ENCODE peak calls at places on chromosomes 5 and 9, in ten cellular contexts. E is adipocyte; H is germinal center; G is Ammon's horn; P is GM13977; Y is NCI-H2081; A is NCI-H748 treated with DMSO at 0.1 percent for 48 hours; K is GM04504; T is stimulated activated CD8-positive, alpha-beta memory T cell treated with anti-CD3 and anti-CD28 coated beads, Interleukin-4, amount 100 ng/mL, for 24 hours; N is activated CD8-positive, alpha-beta memory T cell treated with anti-CD3 and anti-CD28 coated beads, Interleukin-2, amount 50 U/mL, for 48 hours. B is an unnamed sample.
A peak's percentile ranks its signal among the peaks of the same experiment; 100 is the strongest.

GRCh38 chr5:140073296-140073695 is 30.2 kb upstream of the NRG2 start:
- DNase-seq in E (peak; percentile 81), H (peak; percentile 16), G (no peak), P (peak; percentile 18), Y (no peak), A (peak; percentile 0), K (no peak), T (no peak), N (no peak), B (peak; percentile 20)

GRCh38 chr9:35650341-35651158 is at the start of gene SIT1:
- DNase-seq in E (no peak), H (peak; percentile 50), G (no peak), P (peak; percentile 43), Y (no peak), A (no peak), K (no peak), T (no peak), N (peak; percentile 72), B (peak; percentile 42)

GRCh38 chr9:135320943-135321342 is 158.6 kb upstream of the PPP1R26 start:
- DNase-seq in E (no peak), H (no peak), G (no peak), P (no peak), Y (no peak), A (no peak), K (no peak), T (no peak), N (peak; percentile 26), B (no peak)

GRCh38 chr5:85000671-85001070 is 616.0 kb upstream of the EDIL3 start:
- DNase-seq in E (peak; percentile 61), H (no peak), G (no peak), P (no peak), Y (no peak), A (no peak), K (no peak), T (no peak), N (no peak), B (no peak)

GRCh38 chr9:84357235-84357634 is 16.7 kb upstream of the SLC28A3 start:
- DNase-seq in E (no peak), H (no peak), G (no peak), P (no peak), Y (no peak), A (no peak), K (no peak), T (no peak), N (no peak), B (no peak)

GRCh38 chr9:96853711-96854072 is 622 bp downstream of the ZNF782 start:
- DNase-seq in E (no peak), H (no peak), G (no peak), P (peak; percentile 27), Y (peak; percentile 27), A (peak; percentile 6), K (no peak), T (no peak), N (no peak), B (no peak)

GRCh38 chr5:172336264-172336663 is 52.7 kb upstream of the UBTD2 start:
- DNase-seq in E (no peak), H (no peak), G (no peak), P (no peak), Y (no peak), A (no peak), K (no peak), T (no peak), N (no peak), B (no peak)

GRCh38 chr5:15789661-15790060 is 289.7 kb downstream of the FBXL7 start:
- DNase-seq in E (no peak), H (no peak), G (no peak), P (no peak), Y (no peak), A (no peak), K (no peak), T (no peak), N (no peak), B (no peak)

GRCh38 chr9:70539526-70539925 is 125.1 kb upstream of the KLF9 start:
- DNase-seq in E (peak; percentile 52), H (no peak), G (no peak), P (no peak), Y (no peak), A (no peak), K (no peak), T (no peak), N (no peak), B (no peak)

GRCh38 chr9:123997665-123998277 is 13.8 kb upstream of the LHX2 start:
- DNase-seq in E (no peak), H (no peak), G (peak; percentile 76), P (peak; percentile 62), Y (no peak), A (no peak), K (no peak), T (peak; percentile 25), N (no peak), B (no peak)

GRCh38 chr5:109483395-109483974 is 73.7 kb upstream of the PJA2 start:
- DNase-seq in E (no peak), H (no peak), G (no peak), P (no peak), Y (no peak), A (no peak), K (no peak), T (no peak), N (no peak), B (no peak)

GRCh38 chr5:96408841-96409458 is 24.1 kb downstream of the PCSK1 start:
- DNase-seq in E (no peak), H (no peak), G (no peak), P (no peak), Y (no peak), A (no peak), K (no peak), T (no peak), N (no peak), B (no peak)

GRCh38 chr5:172904643-172905345 is 54.4 kb upstream of the RPL26L1 start:
- DNase-seq in E (peak; percentile 61), H (no peak), G (no peak), P (no peak), Y (peak; percentile 67), A (no peak), K (no peak), T (no peak), N (no peak), B (no peak)

GRCh38 chr5:168695436-168695835 is 116.3 kb upstream of the PANK3 start:
- DNase-seq in E (no peak), H (no peak), G (no peak), P (no peak), Y (no peak), A (no peak), K (no peak), T (no peak), N (no peak), B (no peak)

GRCh38 chr5:135308752-135309151 is 90.3 kb downstream of the MACROH2A1 start:
- DNase-seq in E (peak; percentile 79), H (no peak), G (no peak), P (no peak), Y (no peak), A (no peak), K (no peak), T (no peak), N (no peak), B (no peak)

GRCh38 chr5:83096660-83097334 is 19.4 kb downstream of the XRCC4 start:
- DNase-seq in E (no peak), H (no peak), G (no peak), P (no peak), Y (no peak), A (no peak), K (no peak), T (no peak), N (no peak), B (no peak)

GRCh38 chr5:161966544-161966943 is 101.0 kb upstream of the GABRG2 start:
- DNase-seq in E (no peak), H (no peak), G (peak; percentile 69), P (no peak), Y (no peak), A (peak; percentile 36), K (no peak), T (no peak), N (no peak), B (no peak)

GRCh38 chr5:5418764-5419163 is 3.7 kb upstream of the ICE1 start:
- DNase-seq in E (no peak), H (no peak), G (no peak), P (no peak), Y (no peak), A (peak; percentile 63), K (no peak), T (no peak), N (no peak), B (no peak)

GRCh38 chr5:39224196-39224754 is 4.9 kb upstream of the FYB1 start:
- DNase-seq in E (no peak), H (no peak), G (no peak), P (no peak), Y (no peak), A (no peak), K (no peak), T (no peak), N (no peak), B (no peak)

GRCh38 chr5:63032343-63032742 is 453.7 kb downstream of the LRRC70 start:
- DNase-seq in E (no peak), H (no peak), G (no peak), P (no peak), Y (no peak), A (no peak), K (no peak), T (no peak), N (no peak), B (no peak)